ENCODE peak calls at places on chromosomes 6 and 20, in eight cellular contexts. M is GM23248; T is activated naive CD8-positive, alpha-beta T cell treated with anti-CD3 and anti-CD28 coated beads for 36 hours; E is RWPE1; S is substantia nigra; N is mammary epithelial cell; R is NCI-H2081 treated with DMSO at 0.1 percent for 48 hours; Z is AG10803. Q is an unnamed sample.
A peak's percentile ranks its signal among the peaks of the same experiment; 100 is the strongest.

GRCh38 chr20:19802492-19803158 is 44.6 kb downstream of the RIN2 start:
- DNase-seq in E (peak; percentile 78), Z (no peak), M (peak; percentile 48), R (no peak), S (no peak), T (no peak), N (peak; percentile 89), Q (peak; percentile 62)

GRCh38 chr6:19999319-20000191 is 162.4 kb downstream of the ID4 start:
- DNase-seq in T (peak; percentile 22), M (peak; percentile 18), Z (no peak), N (peak; percentile 65), E (peak; percentile 4), R (no peak), S (no peak), Q (no peak)

GRCh38 chr6:37680668-37681067 is 17.0 kb downstream of the MDGA1 start:
- DNase-seq in T (no peak), N (no peak), S (peak; percentile 61), R (peak; percentile 41), E (no peak), M (no peak), Z (peak; percentile 16), Q (peak; percentile 89)

GRCh38 chr6:157758516-157759023 is 64.5 kb upstream of the SNX9 start:
- DNase-seq in N (no peak), Z (no peak), E (no peak), R (no peak), M (no peak), S (no peak), T (no peak), Q (no peak)

GRCh38 chr6:87873556-87873955 is 171.5 kb upstream of the AKIRIN2 start:
- DNase-seq in M (no peak), E (no peak), N (no peak), T (no peak), Z (no peak), S (no peak), R (no peak), Q (no peak)

GRCh38 chr6:67393356-67393755 is 1241.7 kb upstream of the ADGRB3 start:
- DNase-seq in N (no peak), R (no peak), S (no peak), M (no peak), T (no peak), Z (no peak), E (no peak), Q (no peak)

GRCh38 chr6:145929037-145929633 is 35.0 kb downstream of the SHPRH start:
- DNase-seq in M (peak; percentile 60), S (no peak), R (peak; percentile 4), T (no peak), Z (peak; percentile 59), E (peak; percentile 6), N (peak; percentile 5), Q (peak; percentile 54)

GRCh38 chr6:6314601-6315000 is 5.9 kb downstream of the F13A1 start:
- DNase-seq in S (no peak), E (no peak), T (no peak), Z (peak; percentile 15), N (no peak), R (no peak), M (no peak), Q (no peak)

GRCh38 chr6:139881728-139882211 is 507.3 kb upstream of the CITED2 start:
- DNase-seq in Z (no peak), E (peak; percentile 42), T (peak; percentile 3), M (peak; percentile 39), R (no peak), S (no peak), N (peak; percentile 30), Q (peak; percentile 62)

GRCh38 chr6:37585523-37585905 is 85.8 kb upstream of the CCDC167 start:
- DNase-seq in T (no peak), Z (peak; percentile 24), R (no peak), S (no peak), M (peak; percentile 43), E (no peak), N (no peak), Q (no peak)

GRCh38 chr6:66605971-66606370 is 898.9 kb upstream of the EYS start:
- DNase-seq in N (no peak), M (no peak), E (no peak), T (no peak), S (no peak), R (no peak), Z (no peak), Q (peak; percentile 7)

GRCh38 chr6:145744619-145745018 is 9.3 kb upstream of the EPM2A start:
- DNase-seq in S (no peak), Z (no peak), R (no peak), N (peak; percentile 71), M (no peak), E (peak; percentile 28), T (no peak), Q (no peak)

GRCh38 chr6:7137335-7138106 is 29.8 kb downstream of the RREB1 start:
- DNase-seq in T (peak; percentile 74), R (no peak), M (peak; percentile 90), N (peak; percentile 61), E (no peak), S (no peak), Z (peak; percentile 70), Q (peak; percentile 58)

GRCh38 chr20:33673115-33673410 is 1.2 kb downstream of the NECAB3 start:
- DNase-seq in R (no peak), M (no peak), S (no peak), T (no peak), N (no peak), E (no peak), Z (no peak), Q (no peak)

GRCh38 chr6:15344186-15344506 is 98.3 kb downstream of the JARID2 start:
- DNase-seq in E (no peak), R (no peak), Z (no peak), N (no peak), T (no peak), S (no peak), M (no peak), Q (no peak)

GRCh38 chr20:20259534-20259933 is 108.4 kb upstream of the INSM1 start:
- DNase-seq in E (no peak), Z (peak; percentile 3), T (no peak), N (peak; percentile 0), S (no peak), M (peak; percentile 6), R (no peak), Q (no peak)

GRCh38 chr6:35185302-35185681 is 28.5 kb upstream of the SCUBE3 start:
- DNase-seq in E (peak; percentile 50), T (no peak), M (peak; percentile 75), N (no peak), R (no peak), Z (peak; percentile 62), S (no peak), Q (peak; percentile 68)

GRCh38 chr20:58891076-58891685 is 38.7 kb downstream of the GNAS start:
- DNase-seq in Z (peak; percentile 76), T (peak; percentile 76), S (no peak), N (peak; percentile 61), R (no peak), M (peak; percentile 82), E (peak; percentile 75), Q (peak; percentile 94)